ENCODE peak calls at places on chromosomes 4 and X, in nine cellular contexts. J, A, D, B, W, F, O, C and K are unnamed samples.
A peak's percentile ranks its signal among the peaks of the same experiment; 100 is the strongest.

GRCh38 chr4:151324449-151325319 is 721 bp downstream of the SH3D19 start:
- DNase-seq in J (no peak), A (peak; percentile 26), D (peak; percentile 60), B (peak; percentile 32), W (no peak), F (peak; percentile 47), O (peak; percentile 93), C (peak; percentile 47), K (peak; percentile 27)

GRCh38 chr4:177401658-177402273 is 40.5 kb downstream of the AGA start:
- DNase-seq in J (no peak), A (no peak), D (no peak), B (no peak), W (no peak), F (no peak), O (no peak), C (no peak), K (no peak)

GRCh38 chr4:20645231-20645630 is 55.0 kb upstream of the PACRGL start:
- DNase-seq in J (no peak), A (no peak), D (peak; percentile 19), B (no peak), W (no peak), F (no peak), O (no peak), C (no peak), K (no peak)

GRCh38 chr4:7612311-7612710 is 177.6 kb upstream of the PSAPL1 start:
- DNase-seq in J (no peak), A (no peak), D (no peak), B (no peak), W (no peak), F (no peak), O (no peak), C (no peak), K (no peak)

GRCh38 chrX:15946783-15947550 is 92.4 kb upstream of the AP1S2 start:
- DNase-seq in J (no peak), A (peak; percentile 87), D (peak; percentile 92), B (no peak), W (peak; percentile 37), F (no peak), O (no peak), C (peak; percentile 54), K (peak; percentile 45)

GRCh38 chrX:108696690-108697089 is 39.7 kb downstream of the IRS4 start:
- DNase-seq in J (no peak), A (no peak), D (peak; percentile 1), B (no peak), W (no peak), F (no peak), O (no peak), C (no peak), K (no peak)

GRCh38 chr4:58723954-58724353 is 1613.8 kb upstream of the IGFBP7 start:
- DNase-seq in J (no peak), A (no peak), D (no peak), B (no peak), W (no peak), F (no peak), O (no peak), C (no peak), K (no peak)

GRCh38 chr4:158621729-158622128 is 50.0 kb downstream of the C4orf46 start:
- DNase-seq in J (no peak), A (no peak), D (peak; percentile 48), B (no peak), W (no peak), F (no peak), O (no peak), C (no peak), K (no peak)

GRCh38 chr4:42655921-42656735 is 777 bp downstream of the ATP8A1 start:
- DNase-seq in J (no peak), A (no peak), D (no peak), B (peak; percentile 29), W (no peak), F (peak; percentile 51), O (peak; percentile 60), C (no peak), K (no peak)

GRCh38 chr4:17562157-17562556 is 14.8 kb upstream of the LAP3 start:
- DNase-seq in J (no peak), A (no peak), D (no peak), B (no peak), W (no peak), F (no peak), O (no peak), C (no peak), K (no peak)

GRCh38 chr4:2482693-2483092 is 13.8 kb downstream of the RNF4 start:
- DNase-seq in J (no peak), A (peak; percentile 39), D (no peak), B (no peak), W (no peak), F (no peak), O (no peak), C (no peak), K (peak; percentile 54)

GRCh38 chr4:156838761-156839160 is 132.8 kb downstream of the PDGFC start:
- DNase-seq in J (no peak), A (peak; percentile 14), D (no peak), B (no peak), W (no peak), F (no peak), O (no peak), C (no peak), K (peak; percentile 35)

GRCh38 chr4:11720292-11720691 is 291.6 kb upstream of the HS3ST1 start:
- DNase-seq in J (no peak), A (no peak), D (peak; percentile 43), B (no peak), W (no peak), F (no peak), O (no peak), C (no peak), K (peak; percentile 42)

GRCh38 chr4:77453911-77454310 is 151.7 kb upstream of the CXCL13 start:
- DNase-seq in J (no peak), A (no peak), D (no peak), B (no peak), W (no peak), F (no peak), O (no peak), C (no peak), K (no peak)

GRCh38 chr4:159382875-159383568 is 280.1 kb downstream of the RAPGEF2 start:
- DNase-seq in J (no peak), A (no peak), D (no peak), B (no peak), W (no peak), F (no peak), O (no peak), C (no peak), K (no peak)

GRCh38 chrX:94058728-94059382 is 384.8 kb downstream of the FAM133A start:
- DNase-seq in J (no peak), A (no peak), D (peak; percentile 20), B (no peak), W (no peak), F (no peak), O (no peak), C (no peak), K (no peak)

GRCh38 chr4:2424581-2424980 is 5.8 kb downstream of the CFAP99 start:
- DNase-seq in J (no peak), A (peak; percentile 20), D (no peak), B (no peak), W (no peak), F (no peak), O (no peak), C (no peak), K (no peak)

GRCh38 chrX:152901816-152902501 is 4.1 kb downstream of the ZNF185 start:
- DNase-seq in J (no peak), A (no peak), D (no peak), B (no peak), W (no peak), F (no peak), O (no peak), C (no peak), K (no peak)

GRCh38 chrX:70762285-70762684 is 146.2 kb downstream of the TEX11 start:
- DNase-seq in J (no peak), A (no peak), D (no peak), B (no peak), W (no peak), F (no peak), O (no peak), C (no peak), K (no peak)
- TF ChIP-seq CTCF in J (no peak), A (no peak), D (no peak), B (no peak), W (no peak), F (no peak), O (no peak), C (no peak), K (no peak)

DNA sequence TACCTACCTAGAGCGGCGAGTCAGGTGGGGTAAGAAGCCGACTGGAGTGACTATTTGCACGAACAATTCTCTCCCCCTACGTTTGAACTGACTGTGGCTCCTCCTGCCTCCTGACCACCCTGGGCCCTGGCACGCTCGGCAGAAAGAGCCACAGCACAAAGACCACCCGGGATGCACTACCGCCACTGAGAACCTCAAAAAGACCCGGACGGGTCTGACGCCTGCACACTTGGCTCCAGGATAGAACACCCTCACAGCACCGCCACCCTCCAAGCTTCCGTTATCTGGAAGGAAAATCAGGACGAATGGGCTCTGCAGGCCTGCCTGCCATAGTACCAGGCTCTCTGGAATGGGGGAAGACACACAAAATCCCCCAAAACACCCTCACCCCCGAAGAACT is 2.2 kb downstream of the LRPAP1 start:
- DNase-seq in J (no peak), A (no peak), D (no peak), B (no peak), W (no peak), F (no peak), O (no peak), C (no peak), K (no peak)
- H3K4me3 ChIP-seq in J (peak overlapping the region; percentile 92), A (no peak overlapping the region), D (no peak overlapping the region), B (no peak overlapping the region), W (no peak overlapping the region), F (no peak overlapping the region), O (no peak overlapping the region), C (peak overlapping the region; percentile 73), K (peak overlapping the region; percentile 72)

GRCh38 chrX:47817421-47817820 is 19.3 kb upstream of the ZNF81 start:
- DNase-seq in J (no peak), A (no peak), D (no peak), B (no peak), W (no peak), F (no peak), O (no peak), C (no peak), K (no peak)

GRCh38 chrX:47815901-47816845 is 20.5 kb upstream of the ZNF81 start:
- DNase-seq in J (no peak), A (peak; percentile 25), D (peak; percentile 40), B (no peak), W (no peak), F (no peak), O (no peak), C (no peak), K (no peak)

GRCh38 chrX:47809065-47809788 is 27.5 kb upstream of the ZNF81 start:
- DNase-seq in J (no peak), A (no peak), D (no peak), B (no peak), W (no peak), F (no peak), O (no peak), C (no peak), K (no peak)

GRCh38 chrX:47817897-47818296 is 18.8 kb upstream of the ZNF81 start:
- DNase-seq in J (no peak), A (no peak), D (no peak), B (no peak), W (no peak), F (no peak), O (no peak), C (no peak), K (no peak)

GRCh38 chrX:47814853-47815252 is 21.8 kb upstream of the ZNF81 start:
- DNase-seq in J (no peak), A (peak; percentile 5), D (no peak), B (no peak), W (no peak), F (no peak), O (no peak), C (no peak), K (no peak)
- TF ChIP-seq CTCF in J (no peak), A (peak; percentile 15), D (peak; percentile 13), B (no peak), W (no peak), F (no peak), O (no peak), C (no peak), K (peak; percentile 28)

GRCh38 chr4:25658777-25659176 is 3.1 kb downstream of the SLC34A2 start:
- DNase-seq in J (no peak), A (no peak), D (no peak), B (no peak), W (no peak), F (no peak), O (no peak), C (no peak), K (no peak)
- H3K4me3 ChIP-seq in J (no peak overlapping the region), A (no peak overlapping the region), D (no peak overlapping the region), B (no peak overlapping the region), W (no peak overlapping the region), F (peak overlapping the region; percentile 30), O (no peak overlapping the region), C (no peak overlapping the region), K (no peak overlapping the region)